ENCODE peak calls at places on chromosomes 4 and X, in four cellular contexts. V is IMR-90, C is lower lobe of right lung, S is endothelial cell of umbilical vein. K is an unnamed sample. For H3K4me1, the result is how much of the 10 kb centered on the place peaks cover.

GRCh38 chrX:154738013-154738738 is 12.7 kb downstream of the GAB3 start:
- DNase-seq in V (peak), C (no peak), S (peak), K (no peak)

GRCh38 chrX:109847257-109848187 is 114.5 kb upstream of the ACSL4 start:
- DNase-seq in V (peak), C (no peak), S (no peak), K (no peak)

GRCh38 chr4:124037236-124037635 is 640.6 kb downstream of the SPRY1 start:
- DNase-seq in V (no peak), C (no peak), S (no peak), K (no peak)

GRCh38 chrX:107205770-107206696 is at the start of the genes DNAAF6 and NUP62CL:
- DNase-seq in V (no peak), C (peak), S (peak), K (peak)

GRCh38 chrX:9912341-9912740 is 54.8 kb upstream of the CLDN34 start:
- DNase-seq in V (peak), C (no peak), S (no peak), K (no peak)

GRCh38 chr4:1277667-1278335 is 11.9 kb upstream of the MAEA start:
- DNase-seq in V (peak), C (no peak), S (no peak), K (no peak)

GRCh38 chr4:79865253-79865652 is 207.8 kb downstream of the ANTXR2 start:
- DNase-seq in V (peak), C (no peak), S (no peak), K (no peak)

GRCh38 chr4:110793890-110794588 is 171.2 kb upstream of the PITX2 start:
- DNase-seq in V (no peak), C (no peak), S (no peak), K (no peak)

GRCh38 chr4:102345795-102346100 is 466 bp upstream of the SLC39A8 start:
- DNase-seq in V (no peak), C (no peak), S (no peak), K (no peak)

GRCh38 chr4:20086768-20087167 is 164.9 kb upstream of the SLIT2 start:
- DNase-seq in V (no peak), C (no peak), S (no peak), K (no peak)

GRCh38 chr4:168831919-168832745 is 177.9 kb downstream of the CBR4 start:
- DNase-seq in V (peak), C (peak), S (peak), K (peak)

GRCh38 chr4:25155957-25156356 is 4.3 kb downstream of the SEPSECS start:
- DNase-seq in V (no peak), C (no peak), S (no peak), K (no peak)
- H3K4me1 ChIP-seq in V (under half), C (under half), S (under half), K (under half)

GRCh38 chr4:17511950-17512795 is at the start of gene QDPR:
- DNase-seq in V (peak), C (peak), S (peak), K (peak)
- TF ChIP-seq CTCF in V (peak), C (peak), S (no peak), K (peak)

GRCh38 chrX:145821898-145822567 is 4.4 kb downstream of the SLITRK2 start:
- DNase-seq in V (no peak), C (no peak), S (no peak), K (no peak)
- H3K4me3 ChIP-seq in V (no peak), C (no peak), S (no peak), K (no peak)

DNA sequence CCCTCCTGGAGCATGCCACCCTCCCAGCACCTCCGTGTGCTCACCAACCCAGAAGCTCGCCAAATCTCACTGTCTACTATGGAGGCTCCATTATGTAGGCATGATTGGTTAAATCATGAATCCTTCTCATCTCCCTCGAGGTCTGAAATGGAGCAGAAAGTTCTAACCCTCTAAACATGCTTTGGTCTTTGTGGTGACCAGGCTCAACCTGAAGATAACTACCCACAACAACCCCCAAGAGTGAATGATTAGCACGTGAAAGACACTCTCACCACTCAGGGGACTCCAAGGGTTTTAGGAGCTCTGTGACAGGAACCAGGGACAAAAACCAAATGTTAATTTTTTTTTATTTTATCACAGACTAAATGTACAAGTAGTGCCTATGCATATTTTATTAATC is 47.2 kb downstream of the APBB2 start:
- DNase-seq in V (no peak), C (no peak), S (no peak), K (no peak)
- H3K4me1 ChIP-seq in V (under half), C (under half), S (under half), K (under half)

GRCh38 chr4:104451573-104451972 is 43.1 kb downstream of the CXXC4 start:
- DNase-seq in V (no peak), C (no peak), S (no peak), K (peak)
- TF ChIP-seq CTCF in V (no peak), C (no peak), S (no peak), K (no peak)

GRCh38 chrX:115561605-115562491 is 874 bp downstream of the PLS3 start:
- DNase-seq in V (peak), C (peak), S (peak), K (peak)

GRCh38 chrX:115559672-115560071 is 1.3 kb upstream of the PLS3 start:
- DNase-seq in V (no peak), C (no peak), S (no peak), K (no peak)

GRCh38 chrX:115562492-115562872 is 1.5 kb downstream of the PLS3 start:
- DNase-seq in V (peak), C (no peak), S (peak), K (no peak)

GRCh38 chrX:115560211-115560977 is 580 bp upstream of the PLS3 start:
- DNase-seq in V (peak), C (no peak), S (peak), K (no peak)

DNA sequence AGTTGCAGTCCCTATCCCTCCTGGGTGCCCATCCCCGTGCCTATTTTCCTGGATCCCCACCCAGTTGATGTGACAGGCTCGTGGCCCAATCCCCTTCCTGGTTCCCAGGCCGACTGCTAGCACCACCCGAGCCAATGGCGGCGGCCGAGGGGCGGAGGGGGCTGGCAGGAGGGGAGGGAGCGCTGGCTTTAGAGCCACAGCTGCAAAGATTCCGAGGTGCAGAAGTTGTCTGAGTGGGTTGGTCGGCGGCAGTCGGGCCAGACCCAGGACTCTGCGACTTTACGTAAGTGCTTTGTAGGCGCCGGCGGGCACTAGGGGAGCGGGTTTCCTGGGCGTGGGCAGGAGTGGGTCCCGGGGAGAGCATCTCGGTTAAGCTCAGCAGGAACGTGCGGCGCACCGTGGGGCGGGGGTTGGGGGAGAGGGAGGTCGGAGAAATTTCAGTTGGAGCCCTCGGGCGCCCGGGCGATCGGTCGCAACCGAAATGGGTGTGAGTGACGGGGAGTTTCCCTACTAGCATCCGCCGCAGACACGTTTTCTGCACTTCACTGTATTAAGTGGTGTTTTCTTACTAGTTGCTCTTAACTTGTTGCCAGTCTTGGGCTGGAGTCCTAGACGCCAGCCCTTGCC is at the start of gene PLS3:
- DNase-seq in V (peak), C (peak), S (peak), K (peak)
- H3K4me3 ChIP-seq in V (peak), C (peak), S (peak), K (peak)

GRCh38 chr4:186687263-186687662 is 36.4 kb downstream of the FAT1 start:
- DNase-seq in V (no peak), C (no peak), S (no peak), K (no peak)

GRCh38 chr4:186685744-186686143 is 37.9 kb downstream of the FAT1 start:
- DNase-seq in V (peak), C (no peak), S (no peak), K (no peak)

GRCh38 chr4:186680649-186681048 is 43.0 kb downstream of the FAT1 start:
- DNase-seq in V (no peak), C (no peak), S (no peak), K (no peak)

GRCh38 chr4:186684889-186685309 is 38.8 kb downstream of the FAT1 start:
- DNase-seq in V (no peak), C (no peak), S (no peak), K (no peak)

DNA sequence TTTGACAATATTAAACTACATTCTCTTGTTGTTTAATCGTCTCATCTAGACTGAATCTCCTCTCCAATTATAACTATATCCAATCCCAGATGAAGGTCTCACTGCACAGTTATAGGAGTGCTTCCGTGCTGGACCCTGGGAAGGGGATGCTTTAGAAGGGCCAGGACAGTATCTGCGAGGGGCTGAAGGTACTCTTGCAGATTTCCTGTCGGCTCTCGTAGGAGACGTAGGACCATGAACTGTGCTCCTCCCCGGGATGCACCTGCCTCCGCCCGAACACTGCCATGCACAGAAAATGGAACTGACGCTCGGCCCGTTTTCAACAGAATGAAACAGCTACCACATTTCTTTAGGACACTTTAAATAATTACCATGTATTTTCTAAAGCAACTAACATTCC is 39.4 kb downstream of the FAT1 start:
- DNase-seq in V (no peak), C (no peak), S (no peak), K (no peak)
- H3K4me1 ChIP-seq in V (under half), C (under half), S (under half), K (under half)